ENCODE peak calls at places on chromosomes 5 and 9, in eight cellular contexts. W is A549, M is sigmoid colon, I is ovary, V is heart left ventricle, P is tibial nerve, H is stomach, D is K562. K is an unnamed sample.

GRCh38 chr5:135560858-135561257 is 17.9 kb downstream of the CXCL14 start:
- DNase-seq in W (peak), M (peak), I (peak), V (peak), P (peak), H (peak), D (peak), K (peak)

GRCh38 chr5:157266286-157267007 is 524 bp downstream of the CYFIP2 start:
- DNase-seq in W (peak), M (no peak), I (peak), V (no peak), P (no peak), H (peak), D (no peak), K (no peak)

GRCh38 chr5:142944140-142944539 is 174.0 kb downstream of the ARHGAP26 start:
- DNase-seq in W (no peak), M (no peak), I (no peak), V (no peak), P (no peak), H (no peak), D (no peak), K (no peak)

GRCh38 chr5:149404746-149405549 is 25.9 kb upstream of the IL17B start:
- DNase-seq in W (peak), M (peak), I (peak), V (no peak), P (no peak), H (no peak), D (no peak), K (no peak)

GRCh38 chr5:98930972-98931762 is 2.4 kb upstream of the CHD1 start:
- DNase-seq in W (no peak), M (no peak), I (no peak), V (no peak), P (no peak), H (no peak), D (no peak), K (no peak)

GRCh38 chr5:1642621-1643061 is 118.9 kb upstream of the LPCAT1 start:
- DNase-seq in W (no peak), M (no peak), I (no peak), V (no peak), P (no peak), H (no peak), D (no peak), K (no peak)

GRCh38 chr5:32586251-32586642 is 890 bp downstream of the SUB1 start:
- DNase-seq in W (no peak), M (no peak), I (no peak), V (no peak), P (no peak), H (no peak), D (no peak), K (no peak)

GRCh38 chr5:133240425-133241091 is 188.7 kb downstream of the HSPA4 start:
- DNase-seq in W (peak), M (no peak), I (peak), V (no peak), P (peak), H (peak), D (peak), K (no peak)

GRCh38 chr5:31993182-31993961 is 180.7 kb downstream of the GOLPH3 start:
- DNase-seq in W (no peak), M (no peak), I (no peak), V (no peak), P (no peak), H (no peak), D (no peak), K (no peak)

GRCh38 chr9:19781240-19781639 is 7.6 kb downstream of the SLC24A2 start:
- DNase-seq in W (no peak), M (no peak), I (no peak), V (no peak), P (no peak), H (no peak), D (no peak), K (no peak)

GRCh38 chr5:167950126-167950721 is 341.2 kb upstream of the WWC1 start:
- DNase-seq in W (no peak), M (no peak), I (no peak), V (peak), P (peak), H (no peak), D (no peak), K (no peak)

GRCh38 chr5:63125862-63126261 is 547.2 kb downstream of the LRRC70 start:
- DNase-seq in W (peak), M (no peak), I (peak), V (no peak), P (no peak), H (no peak), D (peak), K (no peak)

GRCh38 chr5:173056783-173057061 is 570 bp downstream of the CREBRF start:
- DNase-seq in W (peak), M (no peak), I (no peak), V (no peak), P (no peak), H (no peak), D (peak), K (no peak)

GRCh38 chr9:33272061-33272460 is 7.2 kb downstream of the CHMP5 start:
- DNase-seq in W (no peak), M (no peak), I (no peak), V (no peak), P (no peak), H (no peak), D (no peak), K (no peak)

GRCh38 chr5:373710-374602 is 52.4 kb downstream of the AHRR start:
- DNase-seq in W (peak), M (no peak), I (peak), V (no peak), P (no peak), H (peak), D (peak), K (peak)

GRCh38 chr9:77885104-77885672 is 146.4 kb downstream of the GNAQ start:
- DNase-seq in W (no peak), M (no peak), I (no peak), V (no peak), P (no peak), H (no peak), D (no peak), K (no peak)

GRCh38 chr5:137619191-137619870 is 116.6 kb downstream of the KLHL3 start:
- DNase-seq in W (no peak), M (peak), I (peak), V (peak), P (peak), H (no peak), D (no peak), K (peak)

GRCh38 chr9:121281614-121282291 is 13.8 kb downstream of the GSN start:
- DNase-seq in W (peak), M (peak), I (peak), V (peak), P (peak), H (peak), D (peak), K (peak)

GRCh38 chr5:170832241-170832640 is 29.6 kb upstream of the RANBP17 start:
- DNase-seq in W (no peak), M (no peak), I (no peak), V (no peak), P (no peak), H (no peak), D (no peak), K (no peak)

GRCh38 chr5:138654281-138654867 is 79.2 kb upstream of the HSPA9 start:
- DNase-seq in W (no peak), M (no peak), I (no peak), V (no peak), P (no peak), H (no peak), D (peak), K (no peak)

GRCh38 chr9:111036068-111036789 is 2.0 kb downstream of the LPAR1 start:
- DNase-seq in W (no peak), M (peak), I (peak), V (peak), P (peak), H (peak), D (no peak), K (peak)

GRCh38 chr5:118144540-118144939 is 843.8 kb downstream of the DTWD2 start:
- DNase-seq in W (no peak), M (no peak), I (no peak), V (no peak), P (no peak), H (no peak), D (no peak), K (no peak)

GRCh38 chr9:130042406-130042930 is 521 bp downstream of the FNBP1 start:
- DNase-seq in W (peak), M (peak), I (peak), V (peak), P (no peak), H (peak), D (peak), K (no peak)

GRCh38 chr5:149900390-149900789 is 44.2 kb downstream of the PDE6A start:
- DNase-seq in W (no peak), M (no peak), I (no peak), V (no peak), P (no peak), H (no peak), D (no peak), K (no peak)

GRCh38 chr5:138753794-138754698 is 821 bp downstream of the CTNNA1 start:
- DNase-seq in W (peak), M (peak), I (peak), V (peak), P (peak), H (peak), D (peak), K (peak)

GRCh38 chr5:72007336-72008111 is 99.8 kb upstream of the MAP1B start:
- DNase-seq in W (no peak), M (no peak), I (no peak), V (no peak), P (no peak), H (no peak), D (no peak), K (no peak)

GRCh38 chr5:137778772-137779564 is 24.8 kb upstream of the HNRNPA0 start:
- DNase-seq in W (no peak), M (no peak), I (no peak), V (no peak), P (no peak), H (no peak), D (peak), K (no peak)

GRCh38 chr9:101513351-101513750 is 20.3 kb upstream of the RNF20 start:
- DNase-seq in W (no peak), M (no peak), I (no peak), V (no peak), P (no peak), H (no peak), D (no peak), K (no peak)

GRCh38 chr5:170315154-170315553 is 17.6 kb upstream of the LCP2 start:
- DNase-seq in W (no peak), M (peak), I (peak), V (peak), P (peak), H (no peak), D (no peak), K (peak)

GRCh38 chr9:34185778-34186551 is 7.1 kb downstream of the UBAP1 start:
- DNase-seq in W (peak), M (peak), I (no peak), V (peak), P (peak), H (peak), D (no peak), K (peak)

GRCh38 chr5:119435436-119436132 is 16.7 kb upstream of the HSD17B4 start:
- DNase-seq in W (peak), M (peak), I (no peak), V (peak), P (peak), H (peak), D (peak), K (no peak)

GRCh38 chr9:37996050-37996811 is 72.8 kb downstream of the SHB start:
- DNase-seq in W (no peak), M (no peak), I (no peak), V (no peak), P (no peak), H (no peak), D (no peak), K (no peak)

GRCh38 chr9:112135706-112136105 is 39.4 kb downstream of the SUSD1 start:
- DNase-seq in W (no peak), M (no peak), I (no peak), V (no peak), P (no peak), H (peak), D (no peak), K (peak)

GRCh38 chr9:125747765-125748510 is 765 bp downstream of the PBX3 start:
- DNase-seq in W (peak), M (peak), I (peak), V (peak), P (no peak), H (peak), D (peak), K (peak)

GRCh38 chr5:105952875-105953274 is 1717.9 kb downstream of the EFNA5 start:
- DNase-seq in W (no peak), M (no peak), I (no peak), V (no peak), P (no peak), H (no peak), D (no peak), K (no peak)

GRCh38 chr5:96259211-96259772 is 173.8 kb downstream of the PCSK1 start:
- DNase-seq in W (peak), M (no peak), I (no peak), V (no peak), P (no peak), H (no peak), D (no peak), K (no peak)

GRCh38 chr5:66848749-66849641 is 252.8 kb downstream of the MAST4 start:
- DNase-seq in W (no peak), M (no peak), I (no peak), V (no peak), P (no peak), H (no peak), D (no peak), K (no peak)

GRCh38 chr5:14208071-14209021 is 65.2 kb downstream of the TRIO start:
- DNase-seq in W (no peak), M (no peak), I (no peak), V (no peak), P (no peak), H (no peak), D (no peak), K (no peak)

DNA sequence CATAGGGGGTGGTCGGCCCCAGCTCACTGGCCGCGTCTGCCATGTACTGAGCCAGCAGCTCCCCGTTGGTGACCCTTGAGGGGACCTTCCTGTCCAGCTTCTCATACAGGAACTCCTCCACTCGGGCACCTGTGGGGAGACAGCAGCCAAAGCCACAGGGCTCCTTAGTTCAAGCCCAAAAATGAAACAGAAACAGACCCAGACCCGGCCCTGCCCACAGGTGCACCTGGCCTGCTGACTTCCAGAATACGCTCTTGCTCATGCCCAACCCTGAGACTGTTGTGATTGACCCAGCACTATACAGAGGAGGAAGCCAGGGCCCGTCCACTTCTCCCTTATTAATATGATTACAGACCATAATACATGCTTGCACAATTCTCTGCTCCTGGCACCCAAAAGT is 7.0 kb downstream of the SH3GLB2 start:
- DNase-seq in W (no peak), M (no peak), I (no peak), V (no peak), P (no peak), H (peak), D (no peak), K (no peak)
- TF ChIP-seq POLR2A in W (no peak), M (no peak), I (no peak), V (no peak), P (no peak), H (no peak), D (no peak), K (no peak)

GRCh38 chr5:125056641-125057345 is 310.4 kb upstream of the ZNF608 start:
- DNase-seq in W (no peak), M (no peak), I (no peak), V (no peak), P (no peak), H (no peak), D (no peak), K (no peak)
- H3K4me3 ChIP-seq in W (no peak), M (no peak), I (no peak), V (no peak), P (no peak), H (no peak), D (no peak), K (no peak)

GRCh38 chr5:151155149-151155776 is 2.3 kb downstream of the ANXA6 start:
- DNase-seq in W (no peak), M (no peak), I (no peak), V (no peak), P (no peak), H (no peak), D (no peak), K (no peak)
- TF ChIP-seq POLR2A in W (no peak), M (no peak), I (no peak), V (no peak), P (no peak), H (no peak), D (no peak), K (no peak)

GRCh38 chr5:36690041-36690941 is 83.9 kb downstream of the SLC1A3 start:
- DNase-seq in W (peak), M (peak), I (peak), V (peak), P (peak), H (peak), D (peak), K (peak)
- H3K4me3 ChIP-seq in W (peak), M (peak), I (peak), V (peak), P (peak), H (peak), D (no peak), K (peak)

GRCh38 chr9:114387678-114388431 is at the start of gene AKNA:
- DNase-seq in W (no peak), M (peak), I (peak), V (peak), P (peak), H (peak), D (no peak), K (peak)
- TF ChIP-seq POLR2A in W (no peak), M (peak), I (peak), V (peak), P (peak), H (no peak), D (no peak), K (peak)

GRCh38 chr5:39658861-39659260 is 234.1 kb upstream of the DAB2 start:
- DNase-seq in W (no peak), M (no peak), I (no peak), V (no peak), P (no peak), H (no peak), D (no peak), K (no peak)

GRCh38 chr5:39657943-39658342 is 233.2 kb upstream of the DAB2 start:
- DNase-seq in W (no peak), M (no peak), I (no peak), V (no peak), P (no peak), H (no peak), D (no peak), K (no peak)

GRCh38 chr5:39660020-39660419 is 235.2 kb upstream of the DAB2 start:
- DNase-seq in W (no peak), M (no peak), I (no peak), V (no peak), P (no peak), H (no peak), D (no peak), K (no peak)

GRCh38 chr5:39662945-39663344 is 238.2 kb upstream of the DAB2 start:
- DNase-seq in W (no peak), M (no peak), I (no peak), V (no peak), P (no peak), H (no peak), D (no peak), K (no peak)

GRCh38 chr5:39661026-39661779 is 236.4 kb upstream of the DAB2 start:
- DNase-seq in W (no peak), M (no peak), I (no peak), V (no peak), P (no peak), H (no peak), D (no peak), K (no peak)
- H3K4me3 ChIP-seq in W (no peak), M (no peak), I (no peak), V (no peak), P (no peak), H (no peak), D (no peak), K (no peak)

K was measured in lower leg skin.